ENCODE peak calls at places on chromosomes 5 and 9, in nine cellular contexts. I is CD8-positive, alpha-beta T cell; H is aorta; M is mammary epithelial cell; C is heart right ventricle; B is uterus; W is GM23248; J is spleen; T is dorsolateral prefrontal cortex. Q is an unnamed sample.

GRCh38 chr5:2260211-2260985 is 377.7 kb upstream of the IRX4 start:
- DNase-seq in B (no peak), M (no peak), W (no peak), T (no peak), H (no peak), I (no peak), J (no peak), C (no peak), Q (no peak)

GRCh38 chr5:95244479-95244878 is 40.4 kb downstream of the MCTP1 start:
- DNase-seq in B (no peak), W (no peak), T (no peak), I (no peak), M (no peak), J (no peak), C (no peak), H (no peak), Q (no peak)

GRCh38 chr5:41368158-41368557 is 142.2 kb downstream of the PLCXD3 start:
- DNase-seq in C (no peak), H (no peak), T (no peak), B (no peak), W (peak), M (peak), I (no peak), J (no peak), Q (no peak)

GRCh38 chr9:115117999-115118470 is at the start of gene TNC:
- DNase-seq in I (no peak), C (peak), T (peak), H (peak), J (peak), M (peak), B (peak), W (peak), Q (no peak)

GRCh38 chr9:130561056-130561455 is 18.3 kb upstream of the FUBP3 start:
- DNase-seq in I (no peak), C (no peak), M (peak), T (no peak), J (peak), B (no peak), H (no peak), W (no peak), Q (no peak)

GRCh38 chr5:123089971-123090640 is 1.1 kb downstream of the PRDM6 start:
- DNase-seq in M (no peak), W (peak), I (no peak), J (no peak), H (peak), C (peak), B (no peak), T (no peak), Q (no peak)

GRCh38 chr5:156402387-156402921 is 75.5 kb downstream of the SGCD start:
- DNase-seq in M (no peak), H (no peak), W (no peak), J (no peak), T (no peak), C (no peak), B (no peak), I (peak), Q (no peak)

GRCh38 chr9:78348848-78349247 is 51.9 kb downstream of the PSAT1 start:
- DNase-seq in B (no peak), M (no peak), H (no peak), T (no peak), I (no peak), J (no peak), W (no peak), C (no peak), Q (no peak)

GRCh38 chr5:172843825-172844576 is 9.9 kb downstream of the ERGIC1 start:
- DNase-seq in T (no peak), C (no peak), H (no peak), M (no peak), J (peak), I (no peak), B (no peak), W (no peak), Q (no peak)

GRCh38 chr5:154368041-154368800 is 77.6 kb upstream of the SAP30L start:
- DNase-seq in W (peak), B (peak), M (peak), I (no peak), C (no peak), T (no peak), H (no peak), J (no peak), Q (no peak)

GRCh38 chr5:130549884-130550552 is 615.0 kb downstream of the HINT1 start:
- DNase-seq in J (no peak), H (peak), I (no peak), B (peak), C (no peak), W (peak), M (peak), T (no peak), Q (no peak)

GRCh38 chr9:131468031-131468430 is 34.7 kb upstream of the POMT1 start:
- DNase-seq in J (peak), I (no peak), H (no peak), T (no peak), M (no peak), C (no peak), B (no peak), W (no peak), Q (no peak)

GRCh38 chr5:14557203-14557725 is 24.3 kb upstream of the OTULINL start:
- DNase-seq in T (no peak), W (no peak), M (no peak), C (no peak), I (no peak), H (no peak), B (no peak), J (no peak), Q (peak)

GRCh38 chr5:180101451-180102105 is 30.0 kb upstream of the RNF130 start:
- DNase-seq in W (no peak), H (no peak), J (peak), C (no peak), T (peak), B (peak), I (no peak), M (no peak), Q (no peak)

GRCh38 chr9:105901514-105902109 is 207.3 kb downstream of the TMEM38B start:
- DNase-seq in T (peak), I (no peak), C (peak), J (no peak), B (no peak), M (peak), W (peak), H (no peak), Q (no peak)

GRCh38 chr9:127598839-127599549 is 13.1 kb upstream of the STXBP1 start:
- DNase-seq in H (no peak), T (no peak), J (no peak), B (no peak), I (no peak), C (no peak), M (no peak), W (no peak), Q (no peak)

GRCh38 chr9:124254261-124254682 is 3.5 kb upstream of the NEK6 start:
- DNase-seq in I (no peak), M (no peak), B (no peak), J (peak), C (no peak), T (no peak), H (no peak), W (no peak), Q (no peak)

GRCh38 chr5:102971693-102972293 is 148.1 kb downstream of the GIN1 start:
- DNase-seq in B (no peak), C (no peak), I (no peak), J (no peak), W (peak), T (no peak), H (no peak), M (peak), Q (no peak)

GRCh38 chr5:65197899-65198776 is 283.6 kb downstream of the ADAMTS6 start:
- DNase-seq in C (no peak), W (no peak), I (no peak), H (no peak), T (no peak), B (no peak), M (peak), J (no peak), Q (no peak)

GRCh38 chr5:83368317-83368716 is 103.2 kb upstream of the VCAN start:
- DNase-seq in H (no peak), T (no peak), M (peak), J (peak), I (no peak), W (peak), B (no peak), C (no peak), Q (no peak)

GRCh38 chr9:133574791-133575672 is 34.2 kb downstream of the FAM163B start:
- DNase-seq in H (no peak), W (no peak), T (no peak), I (no peak), M (no peak), B (no peak), J (no peak), C (no peak), Q (no peak)

GRCh38 chr5:94043311-94043710 is 301.9 kb upstream of the POU5F2 start:
- DNase-seq in I (no peak), W (no peak), C (no peak), B (no peak), T (no peak), M (no peak), J (no peak), H (no peak), Q (no peak)

GRCh38 chr9:135130266-135130976 is 43.0 kb downstream of the OLFM1 start:
- DNase-seq in M (peak), C (no peak), W (peak), B (peak), T (no peak), H (no peak), J (no peak), I (no peak), Q (no peak)

GRCh38 chr5:93677344-93678021 is 63.9 kb downstream of the POU5F2 start:
- DNase-seq in B (no peak), W (peak), H (peak), T (no peak), J (no peak), C (peak), I (no peak), M (peak), Q (no peak)

GRCh38 chr9:70411930-70412677 is 2.4 kb downstream of the KLF9 start:
- DNase-seq in B (peak), I (peak), W (peak), H (peak), T (peak), J (peak), C (peak), M (peak), Q (peak)

GRCh38 chr5:6545036-6545693 is 87.7 kb downstream of the NSUN2 start:
- DNase-seq in M (no peak), T (no peak), B (no peak), I (no peak), W (no peak), C (no peak), H (no peak), J (no peak), Q (no peak)

GRCh38 chr5:73355083-73355482 is 93.5 kb downstream of the FOXD1 start:
- DNase-seq in I (no peak), B (no peak), H (no peak), T (no peak), M (no peak), J (no peak), W (peak), C (no peak), Q (no peak)

GRCh38 chr5:111742595-111742994 is 14.4 kb downstream of the NREP start:
- DNase-seq in M (no peak), I (no peak), W (peak), B (peak), C (no peak), J (no peak), H (no peak), T (no peak), Q (no peak)

GRCh38 chr9:82695704-82696103 is 367.2 kb downstream of the RASEF start:
- DNase-seq in B (no peak), C (no peak), W (no peak), T (no peak), J (no peak), I (no peak), M (no peak), H (no peak), Q (no peak)

DNA sequence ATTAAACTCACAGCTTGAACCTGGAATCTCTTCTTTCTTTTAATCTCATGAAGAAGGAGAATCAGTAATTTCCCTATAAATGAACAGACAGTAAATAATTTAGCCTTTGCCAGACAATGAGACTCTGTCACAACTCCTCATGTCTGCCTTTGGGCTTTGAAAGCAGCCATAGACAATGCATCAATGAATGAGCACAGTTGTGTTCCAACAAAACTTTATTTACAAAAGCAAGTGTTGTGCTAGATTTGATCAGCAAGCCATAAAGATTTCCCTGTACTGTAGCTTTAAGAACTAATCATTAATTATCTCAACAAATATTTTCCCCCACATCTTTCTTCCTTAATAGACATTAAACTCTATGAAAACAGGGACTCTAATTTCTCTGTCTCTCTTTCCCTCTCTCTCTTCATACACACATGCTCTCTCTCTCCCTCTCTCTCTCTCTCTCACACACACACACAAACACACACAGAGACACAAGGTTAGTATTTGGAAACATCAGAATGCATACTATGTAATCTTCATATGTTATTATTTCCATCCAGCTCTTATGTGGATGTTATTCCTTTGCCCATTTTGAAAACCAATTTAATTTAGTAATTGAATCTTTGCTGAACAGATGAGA is 1209.8 kb upstream of the CDH6 start:
- DNase-seq in T (no peak), H (no peak), C (no peak), I (no peak), W (no peak), J (no peak), B (no peak), M (no peak), Q (no peak)
- H3K27ac ChIP-seq in T (no peak), H (no peak), C (no peak), I (no peak), W (no peak), J (no peak), B (no peak), M (no peak), Q (no peak)

GRCh38 chr5:151097081-151097480 is 16.2 kb upstream of the TNIP1 start:
- DNase-seq in H (no peak), C (no peak), I (no peak), W (no peak), B (no peak), M (no peak), J (no peak), T (no peak), Q (no peak)
- H3K27ac ChIP-seq in H (no peak), C (no peak), I (no peak), W (no peak), B (no peak), M (no peak), J (peak), T (no peak), Q (no peak)

DNA sequence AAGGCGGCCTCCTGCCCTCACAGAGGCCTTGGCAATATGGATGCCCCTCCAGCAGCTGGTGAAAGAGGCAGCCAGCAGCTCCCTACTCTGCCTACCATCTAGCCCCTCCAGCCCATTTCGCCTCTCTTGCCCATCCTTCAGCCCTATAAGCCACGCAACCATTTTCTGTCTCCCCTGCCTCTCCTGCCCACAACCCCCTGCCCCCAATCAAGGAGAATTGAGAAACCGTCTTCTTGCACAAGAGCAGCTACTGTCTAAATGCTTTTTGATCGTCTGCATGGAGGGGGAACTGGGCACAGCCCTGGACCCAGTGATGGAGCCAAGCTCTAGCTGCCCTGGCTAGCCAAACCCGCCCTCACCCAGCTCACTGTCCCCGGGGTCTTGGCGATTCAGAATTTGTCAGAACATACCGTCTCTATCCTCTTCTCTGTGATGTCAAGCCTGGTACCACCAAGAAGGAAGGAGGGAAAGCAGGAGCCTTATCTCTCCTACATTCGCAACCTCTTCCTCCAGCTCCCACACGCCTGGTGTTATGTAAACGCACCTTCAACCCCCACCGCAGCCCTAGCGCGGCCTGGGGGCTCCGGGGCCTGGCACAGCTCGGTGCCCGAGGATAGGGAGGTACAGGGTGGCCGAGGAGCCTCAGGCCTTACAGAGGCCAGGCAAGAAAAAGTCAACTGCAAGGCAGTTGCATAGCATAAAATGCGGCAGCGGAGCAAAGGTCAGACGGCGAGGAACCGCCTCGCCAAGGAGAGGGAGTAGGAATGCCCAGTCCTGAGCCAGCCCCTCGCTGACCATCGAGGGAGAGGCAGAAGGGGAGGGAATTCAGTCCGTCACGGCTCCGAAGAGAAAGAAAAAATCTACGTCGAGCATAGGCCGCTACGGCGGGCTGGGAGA is 1.1 kb downstream of the SPRY4 start:
- DNase-seq in J (no peak), C (peak), B (no peak), T (no peak), M (peak), W (peak), I (no peak), H (peak), Q (no peak)
- H3K27ac ChIP-seq in J (peak), C (peak), B (peak), T (peak), M (peak), W (peak), I (no peak), H (peak), Q (peak)

GRCh38 chr9:136564379-136564988 is 18.6 kb upstream of the NOTCH1 start:
- DNase-seq in B (peak), C (peak), J (peak), M (peak), W (peak), T (no peak), I (no peak), H (peak), Q (no peak)
- H3K27ac ChIP-seq in B (peak), C (peak), J (peak), M (no peak), W (peak), T (peak), I (no peak), H (no peak), Q (peak)

GRCh38 chr5:69079556-69079955 is 14.3 kb upstream of the SLC30A5 start:
- DNase-seq in T (no peak), W (no peak), J (no peak), I (no peak), C (no peak), H (no peak), B (no peak), M (no peak), Q (no peak)
- H3K27ac ChIP-seq in T (no peak), W (no peak), J (no peak), I (no peak), C (no peak), H (no peak), B (no peak), M (no peak), Q (no peak)

DNA sequence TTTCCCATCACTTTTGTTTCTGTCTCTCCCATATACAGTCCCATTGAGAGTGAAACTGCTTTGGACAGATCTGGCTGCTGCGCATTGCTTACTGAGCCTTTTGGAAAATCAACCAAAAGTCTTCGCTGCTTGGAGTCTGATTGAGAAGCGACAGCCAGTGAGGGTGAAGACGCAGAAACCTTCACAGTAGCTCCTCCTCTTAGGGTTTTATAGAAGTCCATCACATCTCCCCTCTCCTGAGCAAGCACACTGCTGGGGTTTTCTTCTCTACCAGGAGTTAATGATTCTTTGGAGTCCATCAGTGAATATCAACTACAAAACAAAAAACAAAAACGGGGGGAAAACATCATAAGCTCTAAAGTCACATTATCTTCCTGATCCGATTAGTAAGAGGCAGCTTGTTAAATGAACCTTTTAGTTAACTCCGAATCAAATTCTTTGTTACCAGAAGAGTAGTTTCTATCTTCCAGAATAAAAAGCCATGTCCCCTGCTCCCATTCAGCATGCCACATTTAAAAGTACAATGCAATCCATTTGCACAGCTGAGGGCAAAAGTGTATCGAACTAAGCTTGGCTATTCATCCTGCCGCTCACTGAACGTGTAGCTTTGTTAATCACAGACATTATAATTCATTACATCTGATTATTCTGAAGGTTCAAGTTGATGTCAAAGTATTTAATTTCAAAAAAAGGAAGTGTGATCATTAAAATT is 2.8 kb downstream of the NR3C1 start:
- DNase-seq in J (no peak), T (peak), I (no peak), H (no peak), W (peak), M (peak), C (no peak), B (no peak), Q (no peak)
- H3K27ac ChIP-seq in J (peak), T (peak), I (no peak), H (no peak), W (peak), M (peak), C (peak), B (peak), Q (peak)